ENCODE peak calls at places on chromosome 1, in six cellular contexts. A is stimulated activated naive CD8-positive, alpha-beta T cell treated with anti-CD3 and anti-CD28 coated beads, Interleukin-15, Interleukin-2, amounts not matched to agents 100 U/mL and 50 U/mL, for 24 hours; R is psoas muscle; N is stimulated activated CD4-positive, alpha-beta T cell treated with anti-CD3 and anti-CD28 coated beads, Interleukin-4, amount 100 ng/mL, for 1 hour; V is KG1; O is C1 segment of cervical spinal cord. Z is an unnamed sample.
A peak's percentile ranks its signal among the peaks of the same experiment; 100 is the strongest.

GRCh38 chr1:25030674-25031589 is 100.9 kb upstream of the RUNX3 start:
- DNase-seq in A (peak; percentile 84), V (no peak), N (peak; percentile 66), R (no peak), O (no peak), Z (peak; percentile 9)

GRCh38 chr1:30679976-30680305 is 43.4 kb downstream of the MATN1 start:
- DNase-seq in N (no peak), R (peak; percentile 5), O (no peak), A (no peak), V (no peak), Z (no peak)

GRCh38 chr1:168419746-168420145 is 124.1 kb downstream of the XCL2 start:
- DNase-seq in R (no peak), V (no peak), N (no peak), A (no peak), O (no peak), Z (no peak)

GRCh38 chr1:10033359-10033845 is 644 bp downstream of the UBE4B start:
- DNase-seq in O (no peak), A (peak; percentile 26), V (peak; percentile 47), R (peak; percentile 59), N (no peak), Z (peak; percentile 24)

GRCh38 chr1:165712764-165713163 is 14.4 kb upstream of the ALDH9A1 start:
- DNase-seq in A (no peak), R (no peak), N (no peak), V (no peak), O (no peak), Z (no peak)

GRCh38 chr1:64476251-64476952 is 6.5 kb downstream of the CACHD1 start:
- DNase-seq in R (no peak), N (no peak), A (no peak), V (no peak), O (no peak), Z (no peak)

GRCh38 chr1:219833214-219833816 is 95.0 kb downstream of the SLC30A10 start:
- DNase-seq in N (no peak), A (no peak), R (no peak), V (no peak), O (no peak), Z (no peak)

GRCh38 chr1:37242501-37242900 is 208.2 kb upstream of the GRIK3 start:
- DNase-seq in A (no peak), V (no peak), R (no peak), O (no peak), N (no peak), Z (no peak)

GRCh38 chr1:230544758-230545157 is 97.5 kb upstream of the COG2 start:
- DNase-seq in O (no peak), A (no peak), N (no peak), R (no peak), V (no peak), Z (no peak)

GRCh38 chr1:110106013-110106941 is 6.0 kb upstream of the UBL4B start:
- DNase-seq in V (peak; percentile 15), R (peak; percentile 80), O (no peak), N (peak; percentile 56), A (peak; percentile 67), Z (peak; percentile 69)

GRCh38 chr1:16484931-16485330 is 29.2 kb downstream of the RNU1-1 start:
- DNase-seq in O (no peak), R (no peak), A (no peak), V (no peak), N (no peak), Z (no peak)

GRCh38 chr1:66788231-66788939 is 12.7 kb downstream of the INSL5 start:
- DNase-seq in R (no peak), A (peak; percentile 66), V (no peak), N (peak; percentile 53), O (no peak), Z (peak; percentile 44)

GRCh38 chr1:184387069-184387870 is 441 bp downstream of the C1orf21 start:
- DNase-seq in V (peak; percentile 51), R (peak; percentile 75), O (no peak), N (peak; percentile 11), A (peak; percentile 38), Z (peak; percentile 23)

Z was measured in Calu3.